ENCODE peak calls at places on chromosomes 11 and 22, in ten cellular contexts. X, P, I, Y, G, F, T, U, H and K are unnamed samples.

GRCh38 chr22:20565079-20565734 is 57.8 kb downstream of the MED15 start:
- DNase-seq in X (peak), P (no peak), I (no peak), Y (no peak), G (no peak), F (no peak), T (no peak), U (no peak), H (no peak), K (no peak)

GRCh38 chr22:17319541-17319940 is 49.7 kb upstream of the CECR2 start:
- DNase-seq in X (no peak), P (no peak), I (no peak), Y (no peak), G (no peak), F (no peak), T (peak), U (no peak), H (no peak), K (no peak)

GRCh38 chr22:20810645-20811044 is 36.7 kb downstream of the SERPIND1 start:
- DNase-seq in X (no peak), P (no peak), I (no peak), Y (no peak), G (no peak), F (no peak), T (peak), U (no peak), H (no peak), K (no peak)

GRCh38 chr11:124865902-124866851 is 945 bp downstream of the ROBO3 start:
- DNase-seq in X (peak), P (no peak), I (peak), Y (peak), G (peak), F (no peak), T (peak), U (no peak), H (no peak), K (peak)

GRCh38 chr22:41917906-41918791 is 3.3 kb upstream of the SHISA8 start:
- DNase-seq in X (peak), P (peak), I (peak), Y (no peak), G (peak), F (peak), T (peak), U (no peak), H (no peak), K (no peak)

GRCh38 chr22:27171212-27171611 is 513.8 kb downstream of the MIAT start:
- DNase-seq in X (no peak), P (no peak), I (no peak), Y (no peak), G (no peak), F (no peak), T (no peak), U (no peak), H (no peak), K (no peak)

GRCh38 chr22:49922484-49922883 is 4.0 kb downstream of the CRELD2 start:
- DNase-seq in X (no peak), P (no peak), I (no peak), Y (no peak), G (no peak), F (no peak), T (no peak), U (no peak), H (no peak), K (no peak)

GRCh38 chr22:42760806-42761565 is 40.3 kb upstream of the A4GALT start:
- DNase-seq in X (no peak), P (no peak), I (peak), Y (no peak), G (no peak), F (no peak), T (peak), U (no peak), H (no peak), K (no peak)

GRCh38 chr22:37219534-37219933 is 7.3 kb upstream of the SSTR3 start:
- DNase-seq in X (no peak), P (no peak), I (no peak), Y (no peak), G (no peak), F (no peak), T (no peak), U (no peak), H (no peak), K (no peak)

GRCh38 chr22:37218399-37218770 is 6.1 kb upstream of the SSTR3 start:
- DNase-seq in X (no peak), P (no peak), I (no peak), Y (no peak), G (no peak), F (no peak), T (no peak), U (no peak), H (no peak), K (no peak)

GRCh38 chr22:37221424-37222336 is 9.4 kb upstream of the SSTR3 start:
- DNase-seq in X (no peak), P (no peak), I (no peak), Y (no peak), G (no peak), F (no peak), T (no peak), U (no peak), H (no peak), K (no peak)

GRCh38 chr22:37220543-37220968 is 8.3 kb upstream of the SSTR3 start:
- DNase-seq in X (no peak), P (no peak), I (no peak), Y (no peak), G (no peak), F (no peak), T (no peak), U (no peak), H (no peak), K (no peak)

DNA sequence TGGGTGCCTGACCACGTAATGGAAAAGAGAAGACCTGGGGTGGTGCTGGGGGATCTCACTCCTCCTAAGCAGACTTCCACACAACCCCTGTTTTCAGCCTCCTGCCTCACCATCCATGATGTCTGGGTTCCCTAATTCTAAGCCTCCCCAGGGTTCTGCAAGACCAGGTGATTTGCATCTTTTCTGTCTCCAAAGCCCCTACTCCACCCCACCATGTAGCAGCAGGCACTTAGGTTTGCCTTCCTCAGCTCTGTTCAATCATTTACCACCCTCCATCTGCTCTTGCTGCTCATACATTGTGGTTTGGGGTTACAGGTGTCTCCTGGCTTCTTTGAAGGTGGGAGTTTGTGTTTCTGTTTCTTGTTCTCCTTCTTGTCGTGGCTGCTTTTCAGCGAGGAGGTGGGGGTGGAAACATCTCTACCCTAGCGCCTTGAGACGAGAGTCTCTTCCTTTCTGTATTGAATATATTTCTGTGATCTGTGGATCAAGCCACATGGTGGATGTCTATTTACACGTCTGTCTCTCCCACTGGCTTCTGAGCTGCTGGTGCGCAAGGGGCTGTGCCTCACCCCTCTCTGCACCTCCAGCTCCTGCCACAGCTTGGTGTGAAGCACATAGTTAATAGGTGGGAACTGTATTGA is 6.6 kb upstream of the SSTR3 start:
- DNase-seq in X (no peak), P (no peak), I (peak), Y (no peak), G (no peak), F (no peak), T (peak), U (no peak), H (no peak), K (no peak)
- H3K4me3 ChIP-seq in X (no peak), P (no peak), I (no peak), Y (no peak), G (no peak), F (no peak), T (peak), U (no peak), H (no peak), K (no peak)

GRCh38 chr11:75582461-75582934 is 20.4 kb downstream of the SERPINH1 start:
- DNase-seq in X (no peak), P (no peak), I (no peak), Y (no peak), G (no peak), F (no peak), T (no peak), U (no peak), H (no peak), K (no peak)

GRCh38 chr11:75588067-75588481 is 26.0 kb downstream of the SERPINH1 start:
- DNase-seq in X (no peak), P (no peak), I (no peak), Y (no peak), G (peak), F (no peak), T (peak), U (no peak), H (no peak), K (no peak)

GRCh38 chr11:75585271-75585670 is 23.2 kb downstream of the SERPINH1 start:
- DNase-seq in X (no peak), P (no peak), I (no peak), Y (no peak), G (no peak), F (no peak), T (no peak), U (no peak), H (no peak), K (no peak)

GRCh38 chr11:75582935-75583709 is 21.1 kb downstream of the SERPINH1 start:
- DNase-seq in X (peak), P (peak), I (peak), Y (peak), G (peak), F (peak), T (peak), U (peak), H (peak), K (peak)

DNA sequence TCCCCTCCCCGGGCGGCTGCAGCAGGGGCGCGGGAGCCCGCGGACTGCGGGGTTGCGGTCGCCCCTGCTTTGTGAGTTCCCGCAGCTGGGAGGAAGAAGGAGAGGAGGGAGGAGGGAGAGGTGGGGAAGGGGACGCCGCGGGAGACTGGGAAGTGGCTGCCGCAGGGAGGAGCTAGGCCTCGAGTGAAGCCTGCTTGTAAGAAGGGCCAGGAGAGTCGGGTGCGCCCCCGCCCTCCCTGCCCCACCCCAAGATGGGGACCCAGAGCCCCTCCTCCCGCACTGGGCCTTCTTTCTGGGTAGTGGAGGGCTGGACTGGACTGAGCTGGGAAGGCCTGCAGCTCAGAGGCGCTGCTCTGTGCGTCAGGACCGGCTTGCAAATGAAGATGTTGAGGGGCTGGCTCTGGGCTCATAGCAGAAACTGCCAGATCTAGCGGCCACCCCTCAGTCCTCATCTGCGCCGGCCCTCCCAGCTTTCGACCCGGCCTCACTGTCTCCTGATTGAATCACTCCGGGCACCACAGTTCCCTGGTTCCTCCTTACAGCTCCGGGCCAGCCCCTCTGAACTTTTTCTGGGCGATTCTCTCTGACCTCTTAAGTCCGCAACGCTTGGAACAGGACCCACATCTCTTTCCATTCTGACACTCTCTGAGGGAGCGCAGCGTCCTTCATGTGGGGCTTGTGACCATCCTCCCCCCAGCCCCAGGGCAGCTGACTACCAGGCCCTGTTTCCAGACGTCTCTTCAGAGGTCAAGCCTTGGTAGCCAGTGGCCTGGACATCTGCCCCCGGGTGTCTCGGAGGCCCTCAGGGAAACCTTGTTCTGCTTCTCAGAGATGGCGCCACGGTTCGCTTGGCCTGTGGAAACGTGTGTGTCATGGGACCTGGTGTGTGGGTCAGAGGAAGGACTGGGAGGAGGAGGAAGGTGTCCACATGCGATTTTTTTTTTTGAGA is 21.9 kb downstream of the SERPINH1 start:
- DNase-seq in X (peak), P (peak), I (peak), Y (peak), G (peak), F (no peak), T (peak), U (no peak), H (peak), K (peak)
- TF ChIP-seq POLR2A in X (peak), P (no peak), I (peak), Y (peak), G (no peak), F (no peak), T (no peak), U (no peak), H (no peak), K (no peak)

GRCh38 chr11:27882066-27882697 is 181.9 kb upstream of the BDNF start:
- DNase-seq in X (peak), P (no peak), I (no peak), Y (no peak), G (no peak), F (peak), T (no peak), U (no peak), H (no peak), K (no peak)

DNA sequence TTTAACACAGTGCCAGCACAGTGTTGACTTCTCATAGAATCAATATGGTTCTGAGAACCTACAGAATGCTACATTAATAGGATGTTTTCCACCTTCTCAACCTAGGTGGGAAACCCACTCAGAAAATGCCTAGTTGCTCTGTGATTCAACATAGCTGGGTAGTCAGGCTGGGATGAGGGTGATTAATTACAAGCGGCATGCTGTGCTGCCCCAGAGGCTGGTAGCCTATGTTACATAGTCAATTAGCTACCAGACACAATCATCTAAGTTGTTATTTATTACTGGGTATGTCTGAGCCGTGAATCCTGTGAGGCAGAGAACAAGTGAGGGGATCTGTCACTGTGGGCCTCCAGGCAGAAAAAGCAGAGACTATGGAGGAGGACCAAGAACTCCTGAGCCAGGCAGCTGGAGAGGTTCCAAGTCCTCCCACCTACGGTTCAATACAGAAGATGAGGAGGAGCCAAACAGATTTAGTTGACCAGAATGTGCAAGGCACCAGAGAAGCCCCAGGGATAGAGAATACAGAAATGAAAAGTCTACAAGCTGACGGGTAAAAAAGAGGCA is 186.6 kb upstream of the BDNF start:
- DNase-seq in X (no peak), P (no peak), I (no peak), Y (no peak), G (no peak), F (no peak), T (no peak), U (no peak), H (no peak), K (no peak)
- H3K4me3 ChIP-seq in X (no peak), P (no peak), I (no peak), Y (no peak), G (no peak), F (no peak), T (no peak), U (no peak), H (no peak), K (no peak)

GRCh38 chr11:4393209-4394196 is at the start of gene TRIM21:
- DNase-seq in X (peak), P (peak), I (peak), Y (peak), G (peak), F (peak), T (peak), U (peak), H (peak), K (peak)
- TF ChIP-seq POLR2A in X (no peak), P (no peak), I (peak), Y (peak), G (no peak), F (no peak), T (no peak), U (no peak), H (no peak), K (no peak)

GRCh38 chr11:68014157-68014965 is 4.2 kb downstream of the ALDH3B1 start:
- DNase-seq in X (peak), P (no peak), I (peak), Y (no peak), G (peak), F (peak), T (peak), U (no peak), H (peak), K (peak)
- H3K4me3 ChIP-seq in X (no peak), P (no peak), I (no peak), Y (no peak), G (no peak), F (peak), T (peak), U (no peak), H (no peak), K (no peak)